ENCODE peak calls at places on chromosomes 12 and 14, in nine cellular contexts. F, J, R, N, H, V, W, Q and Y are unnamed samples.

GRCh38 chr12:60096727-60097126 is 500.9 kb downstream of the SLC16A7 start:
- DNase-seq in W (no peak), V (no peak), J (no peak), R (no peak), F (no peak), H (no peak), N (no peak), Q (no peak), Y (no peak)

GRCh38 chr14:38108681-38109080 is 99.0 kb upstream of the SSTR1 start:
- DNase-seq in Q (no peak), J (no peak), N (no peak), V (no peak), R (no peak), F (no peak), W (no peak), H (no peak), Y (no peak)

GRCh38 chr14:104144911-104145825 is 6.8 kb downstream of the KIF26A start:
- DNase-seq in N (no peak), Q (no peak), V (no peak), H (no peak), F (peak), W (peak), R (peak), J (no peak), Y (no peak)

GRCh38 chr12:106239241-106239950 is 8.4 kb downstream of the CKAP4 start:
- DNase-seq in H (no peak), R (no peak), F (no peak), W (no peak), N (no peak), J (no peak), V (no peak), Q (no peak), Y (no peak)

GRCh38 chr14:68796418-68797101 is 3.7 kb upstream of the ZFP36L1 start:
- DNase-seq in J (no peak), F (peak), H (no peak), R (no peak), N (no peak), V (peak), W (no peak), Q (no peak), Y (no peak)

GRCh38 chr14:31071151-31071550 is 45.0 kb upstream of the STRN3 start:
- DNase-seq in V (no peak), H (no peak), W (no peak), F (no peak), N (no peak), J (no peak), R (no peak), Q (no peak), Y (no peak)

GRCh38 chr14:24808412-24808811 is 174.4 kb upstream of the GZMB start:
- DNase-seq in W (no peak), R (no peak), H (no peak), Q (no peak), J (no peak), N (no peak), V (no peak), F (no peak), Y (no peak)

GRCh38 chr12:112241176-112241575 is 115.8 kb downstream of the TRAFD1 start:
- DNase-seq in R (no peak), W (no peak), F (no peak), N (no peak), H (no peak), J (no peak), V (no peak), Q (no peak), Y (no peak)

GRCh38 chr12:119788783-119789182 is 88.3 kb downstream of the CIT start:
- DNase-seq in J (no peak), Q (peak), R (no peak), N (no peak), V (no peak), F (no peak), W (no peak), H (no peak), Y (no peak)

GRCh38 chr12:111085100-111085499 is 164.7 kb upstream of the MYL2 start:
- DNase-seq in W (no peak), F (peak), Q (no peak), N (no peak), J (no peak), H (no peak), R (no peak), V (no peak), Y (no peak)

GRCh38 chr12:55931317-55931779 is 386 bp downstream of the DGKA start:
- DNase-seq in Q (no peak), W (no peak), N (no peak), F (peak), V (no peak), J (no peak), H (no peak), R (peak), Y (no peak)

GRCh38 chr14:75489480-75489837 is 32.8 kb upstream of the BATF start:
- DNase-seq in Q (no peak), V (no peak), F (no peak), H (no peak), N (no peak), R (no peak), W (no peak), J (no peak), Y (no peak)

GRCh38 chr12:99658950-99659349 is 11.4 kb downstream of the GARIN6 start:
- DNase-seq in R (no peak), N (no peak), J (no peak), W (no peak), H (no peak), V (no peak), Q (peak), F (no peak), Y (no peak)

GRCh38 chr12:62841841-62842240 is 93.1 kb downstream of the PPM1H start:
- DNase-seq in J (no peak), Q (no peak), V (no peak), W (no peak), H (no peak), F (no peak), N (no peak), R (no peak), Y (no peak)

GRCh38 chr12:64824500-64825142 is at the start of gene TBC1D30:
- DNase-seq in N (no peak), J (no peak), F (peak), W (no peak), R (peak), Q (no peak), V (peak), H (no peak), Y (peak)